ENCODE peak calls at places on chromosomes 11 and 22, in ten cellular contexts. One of them, this sample, is unnamed.

GRCh38 chr11:43937434-43938411 is 4.7 kb upstream of the C11orf96 start:
- DNase-seq in GM23338: no peak
- DNase-seq in fibroblast of pulmonary artery: peak
- DNase-seq in fibroblast of mammary gland: peak
- DNase-seq in activated CD4-positive, alpha-beta T cell treated with anti-CD3 and anti-CD28 coated beads for 24 hours: no peak
- DNase-seq in astrocyte: peak
- DNase-seq in substantia nigra: no peak
- DNase-seq in COLO829: peak
- DNase-seq in body of pancreas: no peak
- DNase-seq in IMR-90: peak
- DNase-seq in this sample: peak

GRCh38 chr11:17014774-17015638 is 792 bp upstream of the PLEKHA7 start:
- DNase-seq in body of pancreas: peak
- DNase-seq in COLO829: no peak
- DNase-seq in IMR-90: no peak
- DNase-seq in activated CD4-positive, alpha-beta T cell treated with anti-CD3 and anti-CD28 coated beads for 24 hours: no peak
- DNase-seq in astrocyte: peak
- DNase-seq in GM23338: peak
- DNase-seq in substantia nigra: no peak
- DNase-seq in fibroblast of mammary gland: peak
- DNase-seq in fibroblast of pulmonary artery: peak
- DNase-seq in this sample: peak

GRCh38 chr22:46971141-46971775 is 208.8 kb downstream of the TBC1D22A start:
- DNase-seq in astrocyte: peak
- DNase-seq in fibroblast of pulmonary artery: peak
- DNase-seq in substantia nigra: no peak
- DNase-seq in body of pancreas: peak
- DNase-seq in GM23338: no peak
- DNase-seq in fibroblast of mammary gland: no peak
- DNase-seq in IMR-90: peak
- DNase-seq in COLO829: no peak
- DNase-seq in activated CD4-positive, alpha-beta T cell treated with anti-CD3 and anti-CD28 coated beads for 24 hours: no peak
- DNase-seq in this sample: peak

GRCh38 chr11:1276061-1276790 is 33.2 kb downstream of the TOLLIP start:
- DNase-seq in GM23338: no peak
- DNase-seq in substantia nigra: no peak
- DNase-seq in COLO829: no peak
- DNase-seq in activated CD4-positive, alpha-beta T cell treated with anti-CD3 and anti-CD28 coated beads for 24 hours: no peak
- DNase-seq in body of pancreas: no peak
- DNase-seq in IMR-90: no peak
- DNase-seq in astrocyte: no peak
- DNase-seq in fibroblast of mammary gland: no peak
- DNase-seq in fibroblast of pulmonary artery: no peak
- DNase-seq in this sample: no peak

GRCh38 chr11:65651589-65652510 is 10.9 kb downstream of the RELA start:
- DNase-seq in substantia nigra: no peak
- DNase-seq in fibroblast of mammary gland: peak
- DNase-seq in fibroblast of pulmonary artery: peak
- DNase-seq in IMR-90: peak
- DNase-seq in COLO829: no peak
- DNase-seq in GM23338: peak
- DNase-seq in activated CD4-positive, alpha-beta T cell treated with anti-CD3 and anti-CD28 coated beads for 24 hours: no peak
- DNase-seq in astrocyte: peak
- DNase-seq in body of pancreas: peak
- DNase-seq in this sample: peak

GRCh38 chr11:129374993-129375721 is 491 bp upstream of the BARX2 start:
- DNase-seq in substantia nigra: no peak
- DNase-seq in astrocyte: no peak
- DNase-seq in fibroblast of pulmonary artery: no peak
- DNase-seq in fibroblast of mammary gland: no peak
- DNase-seq in COLO829: no peak
- DNase-seq in activated CD4-positive, alpha-beta T cell treated with anti-CD3 and anti-CD28 coated beads for 24 hours: no peak
- DNase-seq in body of pancreas: peak
- DNase-seq in IMR-90: no peak
- DNase-seq in GM23338: peak
- DNase-seq in this sample: no peak

GRCh38 chr11:20459865-20460264 is 72.3 kb downstream of the PRMT3 start:
- DNase-seq in body of pancreas: no peak
- DNase-seq in COLO829: no peak
- DNase-seq in fibroblast of mammary gland: no peak
- DNase-seq in fibroblast of pulmonary artery: peak
- DNase-seq in GM23338: no peak
- DNase-seq in astrocyte: no peak
- DNase-seq in IMR-90: no peak
- DNase-seq in substantia nigra: no peak
- DNase-seq in activated CD4-positive, alpha-beta T cell treated with anti-CD3 and anti-CD28 coated beads for 24 hours: no peak
- DNase-seq in this sample: peak

GRCh38 chr11:122202951-122203456 is 87.0 kb upstream of the BLID start:
- DNase-seq in COLO829: peak
- DNase-seq in IMR-90: peak
- DNase-seq in substantia nigra: peak
- DNase-seq in activated CD4-positive, alpha-beta T cell treated with anti-CD3 and anti-CD28 coated beads for 24 hours: peak
- DNase-seq in astrocyte: peak
- DNase-seq in fibroblast of mammary gland: peak
- DNase-seq in fibroblast of pulmonary artery: peak
- DNase-seq in GM23338: peak
- DNase-seq in body of pancreas: peak
- DNase-seq in this sample: peak

GRCh38 chr11:34512810-34513673 is 552 bp downstream of the ELF5 start:
- DNase-seq in substantia nigra: peak
- DNase-seq in body of pancreas: peak
- DNase-seq in fibroblast of pulmonary artery: peak
- DNase-seq in astrocyte: peak
- DNase-seq in activated CD4-positive, alpha-beta T cell treated with anti-CD3 and anti-CD28 coated beads for 24 hours: peak
- DNase-seq in IMR-90: peak
- DNase-seq in COLO829: peak
- DNase-seq in GM23338: peak
- DNase-seq in fibroblast of mammary gland: peak
- DNase-seq in this sample: peak

GRCh38 chr11:109696191-109696897 is 274.4 kb downstream of the C11orf87 start:
- DNase-seq in fibroblast of pulmonary artery: peak
- DNase-seq in fibroblast of mammary gland: peak
- DNase-seq in substantia nigra: no peak
- DNase-seq in body of pancreas: no peak
- DNase-seq in activated CD4-positive, alpha-beta T cell treated with anti-CD3 and anti-CD28 coated beads for 24 hours: no peak
- DNase-seq in astrocyte: peak
- DNase-seq in GM23338: no peak
- DNase-seq in IMR-90: peak
- DNase-seq in COLO829: no peak
- DNase-seq in this sample: peak

GRCh38 chr11:91860661-91861060 is 364.0 kb upstream of the FAT3 start:
- DNase-seq in GM23338: no peak
- DNase-seq in astrocyte: no peak
- DNase-seq in fibroblast of pulmonary artery: no peak
- DNase-seq in IMR-90: no peak
- DNase-seq in substantia nigra: no peak
- DNase-seq in fibroblast of mammary gland: no peak
- DNase-seq in body of pancreas: no peak
- DNase-seq in activated CD4-positive, alpha-beta T cell treated with anti-CD3 and anti-CD28 coated beads for 24 hours: no peak
- DNase-seq in COLO829: no peak
- DNase-seq in this sample: no peak

This sample was measured in amniotic epithelial cell.